ENCODE peak calls at places on chromosomes 11 and 22, in eight cellular contexts. K is HCT116; V is head of caudate nucleus; T is stimulated activated CD8-positive, alpha-beta memory T cell treated with anti-CD3 and anti-CD28 coated beads, Interleukin-12 subunit alpha, Interleukin-12 subunit beta, amount 100 ng/mL, for 1 hour; P is activated T-helper 9 cell treated with anti-CD3 and anti-CD28 coated beads, Interleukin-2, amount 50 U/mL, for 16 hours; A is aorta; O is stimulated activated CD4-positive, alpha-beta T cell treated with anti-CD3 and anti-CD28 coated beads, Interleukin-12 subunit alpha, Interleukin-12 subunit beta, amount 100 ng/mL, for 24 hours; G is A549. X is an unnamed sample.

GRCh38 chr11:64859542-64860414 is 15.3 kb upstream of the CDC42BPG start:
- DNase-seq in A (peak; percentile 73), P (no peak), G (no peak), T (no peak), O (peak; percentile 60), K (no peak), V (no peak), X (no peak)

GRCh38 chr11:104819603-104820002 is 78.7 kb downstream of the CASP12 start:
- DNase-seq in V (no peak), P (no peak), T (no peak), A (no peak), O (no peak), K (no peak), G (no peak), X (no peak)

GRCh38 chr22:39351689-39352214 is 2.0 kb downstream of the SYNGR1 start:
- DNase-seq in V (no peak), A (no peak), T (no peak), K (no peak), O (no peak), G (no peak), P (no peak), X (no peak)

GRCh38 chr11:61327669-61328071 is 5.2 kb downstream of the DDB1 start:
- DNase-seq in P (no peak), T (no peak), G (no peak), A (no peak), K (no peak), O (no peak), V (no peak), X (no peak)

GRCh38 chr11:35304393-35304790 is 115.0 kb downstream of the SLC1A2 start:
- DNase-seq in G (peak; percentile 24), K (no peak), A (no peak), T (no peak), V (no peak), O (no peak), P (no peak), X (no peak)

GRCh38 chr11:12376259-12376971 is 956 bp upstream of the PARVA start:
- DNase-seq in P (no peak), G (no peak), O (no peak), V (no peak), K (no peak), T (no peak), A (no peak), X (no peak)

GRCh38 chr22:31082606-31083376 is 1.7 kb downstream of the SMTN start:
- DNase-seq in K (peak; percentile 69), P (no peak), A (peak; percentile 93), O (peak; percentile 58), V (no peak), G (peak; percentile 76), T (no peak), X (no peak)

GRCh38 chr22:30867746-30868662 is 100.6 kb downstream of the MORC2 start:
- DNase-seq in V (no peak), K (no peak), G (no peak), T (no peak), A (peak; percentile 73), O (no peak), P (no peak), X (no peak)

GRCh38 chr11:2808850-2809847 is 76.4 kb downstream of the CDKN1C start:
- DNase-seq in T (no peak), G (no peak), P (no peak), A (peak; percentile 39), K (no peak), V (peak; percentile 1), O (no peak), X (no peak)

GRCh38 chr11:105027671-105028070 is 4.7 kb upstream of the CASP5 start:
- DNase-seq in P (no peak), G (no peak), O (no peak), A (no peak), T (no peak), K (no peak), V (no peak), X (no peak)

GRCh38 chr11:62217191-62217748 is 8.8 kb downstream of the SCGB2A1 start:
- DNase-seq in K (no peak), O (no peak), V (no peak), A (no peak), T (no peak), P (no peak), G (no peak), X (no peak)

GRCh38 chr11:96388891-96389603 is 665 bp downstream of the CCDC82 start:
- DNase-seq in T (no peak), P (no peak), K (peak; percentile 18), A (no peak), O (no peak), V (no peak), G (peak; percentile 9), X (peak; percentile 90)

GRCh38 chr11:118006153-118006534 is 19.9 kb downstream of the IL10RA start:
- DNase-seq in A (no peak), G (no peak), P (no peak), K (no peak), T (no peak), O (no peak), V (no peak), X (no peak)

GRCh38 chr11:59206635-59207034 is 6.1 kb downstream of the MPEG1 start:
- DNase-seq in V (peak; percentile 58), O (no peak), A (no peak), T (no peak), K (peak; percentile 21), P (no peak), G (peak; percentile 48), X (no peak)

GRCh38 chr22:17272511-17272991 is 53.3 kb upstream of the ADA2 start:
- DNase-seq in V (no peak), T (no peak), K (no peak), A (peak; percentile 51), P (no peak), O (no peak), G (no peak), X (no peak)

GRCh38 chr11:72856065-72856464 is 41.9 kb downstream of the ATG16L2 start:
- DNase-seq in P (no peak), G (no peak), O (no peak), K (no peak), T (no peak), A (no peak), V (no peak), X (no peak)

GRCh38 chr11:110261195-110262140 is 34.9 kb downstream of the RDX start:
- DNase-seq in P (no peak), V (no peak), T (no peak), O (no peak), G (no peak), K (no peak), A (no peak), X (no peak)

GRCh38 chr11:67439321-67440228 is 2.1 kb upstream of the PTPRCAP start:
- DNase-seq in P (no peak), G (peak; percentile 53), T (no peak), A (peak; percentile 82), O (no peak), V (no peak), K (no peak), X (no peak)

GRCh38 chr11:2741377-2742131 is 41.8 kb upstream of the KCNQ1OT1 start:
- DNase-seq in A (peak; percentile 62), P (no peak), G (peak; percentile 41), V (no peak), K (no peak), O (no peak), T (no peak), X (no peak)

GRCh38 chr22:19718255-19719054 is 4.2 kb downstream of the SEPTIN5 start:
- DNase-seq in G (no peak), V (peak; percentile 67), K (no peak), P (no peak), A (no peak), O (no peak), T (no peak), X (no peak)

GRCh38 chr11:116579857-116580727 is 192.7 kb downstream of the BUD13 start:
- DNase-seq in T (no peak), A (no peak), K (no peak), G (no peak), V (no peak), P (no peak), O (no peak), X (no peak)

GRCh38 chr11:75627879-75628668 is 40.8 kb downstream of the MAP6 start:
- DNase-seq in O (no peak), G (no peak), T (no peak), A (no peak), V (no peak), K (no peak), P (no peak), X (no peak)

GRCh38 chr11:122393209-122393850 is 262.2 kb upstream of the UBASH3B start:
- DNase-seq in T (no peak), K (no peak), P (no peak), V (no peak), O (no peak), A (no peak), G (no peak), X (no peak)

GRCh38 chr11:10452211-10452767 is 2.8 kb upstream of the AMPD3 start:
- DNase-seq in P (no peak), G (no peak), V (peak; percentile 47), O (no peak), A (no peak), K (no peak), T (no peak), X (no peak)

GRCh38 chr11:61716478-61717285 is 35.8 kb upstream of the MYRF start:
- DNase-seq in T (no peak), G (no peak), V (no peak), P (no peak), K (no peak), O (no peak), A (no peak), X (no peak)

GRCh38 chr11:118194835-118195627 is 18.6 kb upstream of the SCN2B start:
- DNase-seq in K (no peak), A (peak; percentile 84), T (no peak), P (no peak), G (peak; percentile 62), O (no peak), V (peak; percentile 59), X (no peak)

GRCh38 chr11:79321282-79321681 is 119.5 kb downstream of the TENM4 start:
- DNase-seq in A (no peak), K (no peak), O (no peak), T (no peak), V (no peak), G (no peak), P (no peak), X (no peak)

GRCh38 chr11:129881570-129882170 is 13.7 kb downstream of the NFRKB start:
- DNase-seq in P (peak; percentile 12), O (peak; percentile 30), A (no peak), T (no peak), K (no peak), V (peak; percentile 43), G (peak; percentile 51), X (peak; percentile 36)